ENCODE peak calls at places on chromosomes 11 and 22, in seven cellular contexts. V is AG09309, U is RKO, I is nucleus accumbens, F is substantia nigra, P is lower lobe of right lung, N is iris pigment epithelial cell. Y is an unnamed sample.

GRCh38 chr11:76654310-76654851 is 16.2 kb downstream of the LRRC32 start:
- DNase-seq in V (peak), U (no peak), I (no peak), F (no peak), P (no peak), N (peak), Y (no peak)

GRCh38 chr22:43843783-43844530 is 18.4 kb downstream of the SULT4A1 start:
- DNase-seq in V (no peak), U (no peak), I (no peak), F (no peak), P (peak), N (no peak), Y (no peak)

GRCh38 chr11:68036717-68037239 is 2.0 kb upstream of the TCIRG1 start:
- DNase-seq in V (no peak), U (no peak), I (no peak), F (peak), P (peak), N (no peak), Y (no peak)

GRCh38 chr11:2097356-2097997 is 41.7 kb downstream of the IGF2 start:
- DNase-seq in V (peak), U (no peak), I (no peak), F (no peak), P (peak), N (peak), Y (no peak)

GRCh38 chr11:102762414-102762813 is 18.0 kb downstream of the MMP10 start:
- DNase-seq in V (peak), U (peak), I (no peak), F (no peak), P (no peak), N (peak), Y (no peak)

GRCh38 chr11:75273331-75273988 is 32.9 kb downstream of the TPBGL start:
- DNase-seq in V (no peak), U (no peak), I (no peak), F (no peak), P (no peak), N (no peak), Y (no peak)

GRCh38 chr11:326842-327580 is 6.4 kb upstream of the IFITM3 start:
- DNase-seq in V (no peak), U (peak), I (no peak), F (peak), P (peak), N (peak), Y (peak)

GRCh38 chr11:84906995-84907394 is 720.1 kb downstream of the DLG2 start:
- DNase-seq in V (peak), U (peak), I (no peak), F (no peak), P (no peak), N (peak), Y (no peak)

GRCh38 chr11:48083427-48083826 is 103.1 kb downstream of the PTPRJ start:
- DNase-seq in V (no peak), U (no peak), I (no peak), F (no peak), P (no peak), N (peak), Y (no peak)

GRCh38 chr22:40567106-40567505 is 69.4 kb downstream of the MRTFA start:
- DNase-seq in V (no peak), U (no peak), I (no peak), F (no peak), P (no peak), N (peak), Y (no peak)

GRCh38 chr22:33832558-33833151 is 87.6 kb downstream of the LARGE1 start:
- DNase-seq in V (no peak), U (no peak), I (no peak), F (no peak), P (no peak), N (no peak), Y (no peak)

GRCh38 chr11:114921697-114922096 is 243.4 kb downstream of the NXPE2 start:
- DNase-seq in V (no peak), U (no peak), I (no peak), F (no peak), P (no peak), N (no peak), Y (no peak)

GRCh38 chr11:115920841-115921480 is 416.7 kb upstream of the CADM1 start:
- DNase-seq in V (no peak), U (no peak), I (no peak), F (no peak), P (no peak), N (no peak), Y (no peak)

GRCh38 chr11:116478676-116479075 is 294.1 kb downstream of the BUD13 start:
- DNase-seq in V (no peak), U (no peak), I (no peak), F (no peak), P (no peak), N (no peak), Y (no peak)

Y was measured in T-helper 2 cell treated with Interferon-gamma antibody and Interleukin-4, amounts not matched to agents 5 μg/mL and 100 μg/mL, for 36 hours.